ENCODE peak calls at places on chromosome 9, in seven cellular contexts. S is H7, X is fibroblast of the conjunctiva, H is NCI-H510A treated with DMSO at 0.1 percent for 48 hours, E is sciatic nerve, Q is activated T-cell treated with anti-CD3 and anti-CD28 coated beads for 1 hour, B is omental fat pad. L is an unnamed sample.

GRCh38 chr9:77384406-77384805 is 207.1 kb downstream of the VPS13A start:
- DNase-seq in B (no peak), H (no peak), E (no peak), S (no peak), Q (no peak), X (peak), L (no peak)

GRCh38 chr9:133619791-133620190 is 10.6 kb upstream of the FAM163B start:
- DNase-seq in E (no peak), Q (peak), X (no peak), B (no peak), H (peak), S (no peak), L (peak)

GRCh38 chr9:27331393-27331792 is 34.4 kb upstream of the EQTN start:
- DNase-seq in B (no peak), X (no peak), E (no peak), Q (no peak), H (no peak), S (no peak), L (no peak)

GRCh38 chr9:13358128-13358527 is 78.6 kb upstream of the MPDZ start:
- DNase-seq in E (no peak), H (no peak), X (peak), S (no peak), Q (no peak), B (no peak), L (no peak)

GRCh38 chr9:133370680-133371079 is 5.2 kb downstream of the SURF4 start:
- DNase-seq in S (no peak), Q (no peak), X (no peak), E (no peak), H (no peak), B (no peak), L (peak)

GRCh38 chr9:113388833-113389232 is 12.0 kb upstream of the HDHD3 start:
- DNase-seq in E (no peak), S (peak), B (no peak), Q (no peak), X (no peak), H (no peak), L (no peak)

GRCh38 chr9:133030317-133031129 is at the start of gene GTF3C5:
- DNase-seq in B (peak), H (peak), X (peak), E (peak), Q (peak), S (peak), L (peak)

GRCh38 chr9:6495484-6495883 is 82.5 kb downstream of the UHRF2 start:
- DNase-seq in Q (no peak), H (no peak), B (no peak), X (no peak), E (no peak), S (no peak), L (no peak)

GRCh38 chr9:36837431-36838405 is 196.3 kb downstream of the PAX5 start:
- DNase-seq in S (no peak), Q (no peak), H (no peak), E (no peak), B (no peak), X (no peak), L (no peak)

GRCh38 chr9:131654857-131655577 is 84.9 kb downstream of the RAPGEF1 start:
- DNase-seq in E (no peak), Q (no peak), X (no peak), H (peak), S (no peak), B (peak), L (no peak)

GRCh38 chr9:71681708-71682268 is 86.5 kb downstream of the CEMIP2 start:
- DNase-seq in X (no peak), H (no peak), B (no peak), S (no peak), Q (no peak), E (no peak), L (no peak)

GRCh38 chr9:84597131-84597530 is 72.4 kb upstream of the NTRK2 start:
- DNase-seq in H (no peak), Q (no peak), B (no peak), S (no peak), E (no peak), X (no peak), L (no peak)

GRCh38 chr9:93304574-93305496 is 120.9 kb downstream of the WNK2 start:
- DNase-seq in E (peak), B (no peak), Q (no peak), S (peak), H (peak), X (peak), L (no peak)

GRCh38 chr9:83236029-83236696 is 173.2 kb upstream of the RASEF start:
- DNase-seq in X (no peak), H (no peak), Q (no peak), E (no peak), S (no peak), B (no peak), L (no peak)

GRCh38 chr9:132324425-132324824 is 30.4 kb downstream of the SETX start:
- DNase-seq in Q (no peak), H (peak), X (no peak), B (no peak), S (no peak), E (no peak), L (no peak)

GRCh38 chr9:124855944-124856773 is 2.9 kb downstream of the WDR38 start:
- DNase-seq in X (no peak), E (no peak), S (peak), B (no peak), H (no peak), Q (no peak), L (no peak)

GRCh38 chr9:81069923-81070322 is 619.4 kb downstream of the TLE1 start:
- DNase-seq in E (no peak), Q (no peak), X (no peak), S (no peak), B (no peak), H (no peak), L (no peak)

GRCh38 chr9:96853711-96854072 is 622 bp downstream of the ZNF782 start:
- DNase-seq in Q (no peak), X (no peak), B (no peak), S (peak), E (no peak), H (no peak), L (no peak)

GRCh38 chr9:112487008-112487798 is 576 bp downstream of the KIAA1958 start:
- DNase-seq in B (peak), H (peak), S (peak), E (peak), Q (peak), X (peak), L (peak)

GRCh38 chr9:72733896-72734295 is 212.5 kb downstream of the TMC1 start:
- DNase-seq in X (no peak), H (no peak), E (no peak), Q (no peak), S (no peak), B (no peak), L (no peak)

GRCh38 chr9:70553718-70554673 is 139.5 kb upstream of the KLF9 start:
- DNase-seq in E (no peak), H (no peak), S (no peak), X (no peak), B (no peak), Q (no peak), L (no peak)

GRCh38 chr9:98132158-98132557 is 13.1 kb upstream of the TRIM14 start:
- DNase-seq in S (no peak), B (no peak), E (no peak), H (no peak), Q (no peak), X (no peak), L (no peak)

GRCh38 chr9:131951905-131952304 is 127.8 kb downstream of the MED27 start:
- DNase-seq in Q (no peak), B (no peak), E (peak), S (no peak), X (peak), H (no peak), L (no peak)

GRCh38 chr9:1707291-1707690 is 307.9 kb upstream of the SMARCA2 start:
- DNase-seq in B (no peak), X (no peak), E (no peak), S (no peak), H (peak), Q (no peak), L (no peak)

GRCh38 chr9:124321416-124321815 is 63.7 kb downstream of the NEK6 start:
- DNase-seq in X (no peak), S (no peak), B (no peak), H (no peak), E (no peak), Q (no peak), L (no peak)

GRCh38 chr9:98087420-98088354 is 31.2 kb downstream of the NANS start:
- DNase-seq in X (peak), B (no peak), S (peak), Q (peak), H (no peak), E (peak), L (no peak)

GRCh38 chr9:23005061-23005690 is 558.6 kb downstream of the DMRTA1 start:
- DNase-seq in Q (no peak), S (no peak), E (no peak), X (no peak), H (no peak), B (no peak), L (no peak)

GRCh38 chr9:138047469-138048040 is 170.0 kb downstream of the CACNA1B start:
- DNase-seq in E (peak), S (no peak), Q (no peak), B (no peak), H (no peak), X (no peak), L (no peak)

GRCh38 chr9:113946496-113947115 is 70.5 kb downstream of the ZNF618 start:
- DNase-seq in X (no peak), B (no peak), S (no peak), E (no peak), H (no peak), Q (no peak), L (no peak)

GRCh38 chr9:98401140-98402025 is 145.9 kb upstream of the TBC1D2 start:
- DNase-seq in Q (no peak), E (no peak), X (no peak), B (no peak), H (no peak), S (no peak), L (no peak)

GRCh38 chr9:133031130-133031422 is 279 bp downstream of the GTF3C5 start:
- DNase-seq in B (no peak), H (no peak), Q (no peak), X (no peak), E (no peak), S (no peak), L (no peak)

GRCh38 chr9:27162045-27162444 is 53.0 kb downstream of the TEK start:
- DNase-seq in X (peak), E (no peak), B (no peak), H (no peak), S (no peak), Q (no peak), L (no peak)

GRCh38 chr9:126499005-126499910 is 114.5 kb upstream of the LMX1B start:
- DNase-seq in H (peak), S (peak), B (no peak), X (no peak), Q (peak), E (no peak), L (peak)

GRCh38 chr9:95346021-95346420 is 28.5 kb upstream of the FANCC start:
- DNase-seq in B (no peak), Q (no peak), S (no peak), X (no peak), H (no peak), E (no peak), L (no peak)

GRCh38 chr9:106376689-106377088 is 486.3 kb upstream of the ZNF462 start:
- DNase-seq in S (no peak), H (no peak), X (no peak), B (no peak), E (no peak), Q (no peak), L (no peak)

GRCh38 chr9:20658677-20659473 is 25.2 kb upstream of the FOCAD start:
- DNase-seq in X (no peak), B (no peak), Q (no peak), H (peak), S (no peak), E (no peak), L (no peak)

GRCh38 chr9:133738039-133738805 is at the start of gene SARDH:
- DNase-seq in Q (peak), X (no peak), E (peak), B (no peak), S (peak), H (peak), L (peak)

GRCh38 chr9:112009656-112010055 is 113.0 kb downstream of the UGCG start:
- DNase-seq in S (no peak), B (no peak), Q (no peak), X (no peak), H (no peak), E (no peak), L (no peak)